ENCODE peak calls at places on chromosomes 12 and 14, in six cellular contexts. O is H9, Z is IMR-90, V is neuronal stem cell, W is mesendoderm, D is mesenchymal stem cell. P is an unnamed sample.

GRCh38 chr14:71448431-71449315 is 483.6 kb upstream of the RGS6 start:
- DNase-seq in O (no peak), Z (no peak), V (no peak), W (no peak), D (no peak), P (no peak)

GRCh38 chr14:104504172-104504735 is 75.3 kb upstream of the C14orf180 start:
- DNase-seq in O (peak; percentile 21), Z (no peak), V (no peak), W (no peak), D (no peak), P (no peak)

GRCh38 chr12:27554421-27555186 is 30.6 kb downstream of the PPFIBP1 start:
- DNase-seq in O (no peak), Z (no peak), V (no peak), W (no peak), D (peak; percentile 57), P (no peak)

GRCh38 chr14:104376202-104377140 is 203.1 kb upstream of the C14orf180 start:
- DNase-seq in O (no peak), Z (no peak), V (no peak), W (no peak), D (no peak), P (no peak)

GRCh38 chr12:48165089-48166031 is 8.0 kb upstream of the ASB8 start:
- DNase-seq in O (no peak), Z (peak; percentile 68), V (peak; percentile 62), W (peak; percentile 71), D (peak; percentile 56), P (no peak)

GRCh38 chr12:700061-700460 is 36.8 kb upstream of the NINJ2 start:
- DNase-seq in O (no peak), Z (no peak), V (no peak), W (peak; percentile 36), D (no peak), P (no peak)

GRCh38 chr12:104025771-104026170 is 24.2 kb downstream of the GLT8D2 start:
- DNase-seq in O (no peak), Z (no peak), V (no peak), W (no peak), D (no peak), P (no peak)

GRCh38 chr12:54593135-54593534 is 4.7 kb upstream of the PPP1R1A start:
- DNase-seq in O (no peak), Z (no peak), V (no peak), W (no peak), D (no peak), P (no peak)

GRCh38 chr12:125125271-125125670 is 60.0 kb downstream of the AACS start:
- DNase-seq in O (no peak), Z (no peak), V (no peak), W (no peak), D (no peak), P (no peak)

GRCh38 chr14:93797071-93797470 is 8.8 kb upstream of the PRIMA1 start:
- DNase-seq in O (no peak), Z (no peak), V (no peak), W (no peak), D (no peak), P (no peak)

GRCh38 chr14:105818712-105819005 is 292.3 kb downstream of the TMEM121 start:
- DNase-seq in O (no peak), Z (no peak), V (no peak), W (no peak), D (no peak), P (no peak)

GRCh38 chr12:95386056-95386455 is 87.9 kb upstream of the METAP2 start:
- DNase-seq in O (no peak), Z (no peak), V (no peak), W (no peak), D (no peak), P (no peak)

GRCh38 chr14:104499784-104500496 is 79.6 kb upstream of the C14orf180 start:
- DNase-seq in O (peak; percentile 12), Z (no peak), V (no peak), W (no peak), D (no peak), P (peak; percentile 35)

GRCh38 chr12:126493366-126494108 is 1428.3 kb downstream of the AACS start:
- DNase-seq in O (no peak), Z (no peak), V (no peak), W (peak; percentile 47), D (no peak), P (no peak)

GRCh38 chr12:94557896-94558295 is 92.5 kb downstream of the TMCC3 start:
- DNase-seq in O (peak; percentile 2), Z (no peak), V (no peak), W (no peak), D (no peak), P (no peak)

GRCh38 chr12:11906284-11906935 is 164.3 kb upstream of the BCL2L14 start:
- DNase-seq in O (no peak), Z (peak; percentile 63), V (no peak), W (no peak), D (peak; percentile 33), P (no peak)

GRCh38 chr12:79373896-79374499 is 316.8 kb downstream of the PAWR start:
- DNase-seq in O (no peak), Z (peak; percentile 23), V (no peak), W (peak; percentile 41), D (peak; percentile 38), P (peak; percentile 73)

GRCh38 chr12:14995583-14996425 is 23.0 kb downstream of the PDE6H start:
- DNase-seq in O (no peak), Z (peak; percentile 79), V (peak; percentile 24), W (peak; percentile 40), D (peak; percentile 76), P (no peak)

GRCh38 chr12:14994610-14995009 is 21.8 kb downstream of the PDE6H start:
- DNase-seq in O (no peak), Z (peak; percentile 17), V (no peak), W (no peak), D (peak; percentile 35), P (no peak)

GRCh38 chr12:14993537-14994266 is 20.9 kb downstream of the PDE6H start:
- DNase-seq in O (no peak), Z (peak; percentile 68), V (no peak), W (peak; percentile 14), D (peak; percentile 80), P (no peak)

GRCh38 chr12:14991069-14991468 is 18.2 kb downstream of the PDE6H start:
- DNase-seq in O (no peak), Z (no peak), V (no peak), W (no peak), D (no peak), P (no peak)

GRCh38 chr12:14993117-14993516 is 20.3 kb downstream of the PDE6H start:
- DNase-seq in O (no peak), Z (peak; percentile 28), V (no peak), W (no peak), D (peak; percentile 28), P (no peak)
- H2AK5ac ChIP-seq in O (no peak overlapping the region), Z (no peak overlapping the region), V (no peak overlapping the region), W (no peak overlapping the region), D (no peak overlapping the region), P (no peak overlapping the region)

DNA sequence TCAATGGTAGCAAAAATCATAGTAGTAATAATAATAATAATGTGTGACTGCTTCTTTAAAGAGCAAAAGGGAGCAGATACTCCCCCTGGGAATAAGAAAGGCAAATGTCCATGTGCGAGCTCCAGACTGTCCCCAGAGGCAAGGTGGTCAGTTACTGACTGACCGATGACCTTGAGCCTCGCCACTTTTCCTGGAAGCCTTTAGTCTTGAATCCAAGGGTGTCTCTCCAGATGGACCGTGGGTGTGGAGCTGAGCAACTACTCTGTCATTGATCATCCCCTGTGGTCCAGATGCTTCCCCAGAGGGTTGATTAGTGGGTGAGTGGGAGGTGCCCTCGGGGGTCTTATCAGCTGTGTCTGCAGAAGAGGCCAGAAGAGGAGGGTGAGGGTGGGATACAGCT is 418.5 kb upstream of the TBX3 start:
- DNase-seq in O (no peak), Z (no peak), V (no peak), W (no peak), D (no peak), P (no peak)
- H2AK5ac ChIP-seq in O (no peak overlapping the region), Z (no peak overlapping the region), V (no peak overlapping the region), W (no peak overlapping the region), D (no peak overlapping the region), P (no peak overlapping the region)

GRCh38 chr12:46382425-46382973 is 9.9 kb upstream of the SLC38A2 start:
- DNase-seq in O (no peak), Z (no peak), V (no peak), W (no peak), D (peak; percentile 66), P (no peak)
- H2AK5ac ChIP-seq in O (no peak overlapping the region), Z (peak overlapping the region; percentile 94), V (no peak overlapping the region), W (peak overlapping the region; percentile 86), D (peak overlapping the region; percentile 84), P (peak overlapping the region; percentile 87)

DNA sequence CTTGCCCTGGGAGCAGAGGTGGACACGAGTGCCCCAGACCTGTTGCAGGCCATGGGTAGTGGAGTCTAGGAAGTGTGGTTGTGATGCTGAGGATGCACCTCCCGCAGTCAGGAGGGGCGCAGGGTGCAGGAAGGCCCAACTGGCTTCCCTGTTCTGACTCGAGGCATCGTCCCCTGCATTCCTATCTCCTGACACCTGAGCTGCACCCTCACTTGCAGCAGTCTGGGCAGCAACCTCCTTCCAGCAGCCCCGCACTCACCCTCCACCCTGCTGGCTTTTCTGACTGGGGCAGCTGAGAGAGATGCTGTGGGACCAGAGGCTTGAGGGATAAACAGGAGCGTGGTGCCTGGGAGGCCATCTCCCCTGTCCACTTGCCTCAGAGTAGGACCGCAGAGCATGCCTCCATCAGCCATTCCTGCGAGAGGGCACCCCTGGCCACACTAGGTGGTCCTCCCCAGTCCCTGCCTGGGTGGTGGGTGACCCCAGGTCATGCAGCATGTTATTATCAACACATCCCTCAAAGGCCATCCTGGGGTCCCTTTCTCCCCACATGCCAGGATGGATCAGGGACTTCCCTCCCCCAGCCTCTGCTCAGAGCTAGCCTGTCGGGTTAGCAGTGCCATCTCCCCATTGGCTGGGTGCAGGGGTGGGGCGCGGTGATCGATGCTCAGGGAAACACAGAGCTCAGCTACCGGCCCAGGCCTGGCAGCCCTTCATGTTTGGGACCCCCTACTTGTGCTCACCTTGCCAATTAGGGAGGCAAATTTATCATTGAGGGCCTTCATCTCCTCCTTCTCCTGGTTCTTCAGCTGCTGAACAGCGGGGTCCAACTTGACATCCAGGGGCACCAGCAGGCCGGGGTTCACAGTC is 719 bp downstream of the KRT80 start:
- DNase-seq in O (no peak), Z (peak; percentile 35), V (no peak), W (no peak), D (no peak), P (no peak)
- H2AK5ac ChIP-seq in O (no peak overlapping the region), Z (peak overlapping the region; percentile 98), V (no peak overlapping the region), W (no peak overlapping the region), D (peak overlapping the region; percentile 96), P (no peak overlapping the region)

GRCh38 chr14:77307099-77307496 is 13.6 kb downstream of the POMT2 start:
- DNase-seq in O (no peak), Z (peak; percentile 20), V (no peak), W (no peak), D (peak; percentile 55), P (no peak)
- H2AK5ac ChIP-seq in O (no peak overlapping the region), Z (peak overlapping the region; percentile 48), V (no peak overlapping the region), W (no peak overlapping the region), D (no peak overlapping the region), P (no peak overlapping the region)